ENCODE peak calls at places on chromosomes 16 and 17, in six cellular contexts. X is endodermal cell, L is tibial nerve, S is psoas muscle, I is neural progenitor cell, Y is fibroblast of the aortic adventitia. J is an unnamed sample.

GRCh38 chr16:17273142-17273561 is 197.6 kb downstream of the XYLT1 start:
- DNase-seq in X (no peak), L (no peak), S (no peak), I (no peak), Y (peak; percentile 93), J (peak; percentile 75)

GRCh38 chr17:49955157-49955556 is 13.8 kb upstream of the DLX4 start:
- DNase-seq in X (no peak), L (no peak), S (no peak), I (no peak), Y (no peak), J (no peak)

GRCh38 chr17:7129311-7129710 is 14.7 kb upstream of the ASGR2 start:
- DNase-seq in X (no peak), L (no peak), S (no peak), I (no peak), Y (no peak), J (no peak)

GRCh38 chr16:50273888-50274770 is 7.8 kb downstream of the ADCY7 start:
- DNase-seq in X (no peak), L (no peak), S (peak; percentile 59), I (no peak), Y (no peak), J (no peak)

GRCh38 chr16:74045539-74045938 is 251.1 kb upstream of the PSMD7 start:
- DNase-seq in X (no peak), L (no peak), S (no peak), I (no peak), Y (no peak), J (no peak)

GRCh38 chr16:70808371-70808770 is 7.4 kb upstream of the VAC14 start:
- DNase-seq in X (peak; percentile 37), L (no peak), S (no peak), I (no peak), Y (no peak), J (no peak)

GRCh38 chr16:64182985-64183384 is 938.9 kb downstream of the CDH11 start:
- DNase-seq in X (no peak), L (no peak), S (no peak), I (no peak), Y (no peak), J (no peak)

GRCh38 chr16:67780847-67781547 is 25.4 kb downstream of the RANBP10 start:
- DNase-seq in X (no peak), L (no peak), S (no peak), I (no peak), Y (no peak), J (no peak)

GRCh38 chr16:85835956-85836705 is 36.6 kb downstream of the COX4I1 start:
- DNase-seq in X (no peak), L (no peak), S (no peak), I (no peak), Y (no peak), J (no peak)

GRCh38 chr17:45973099-45973838 is 25.8 kb upstream of the STH start:
- DNase-seq in X (no peak), L (no peak), S (peak; percentile 71), I (no peak), Y (no peak), J (no peak)

GRCh38 chr17:45969726-45970125 is 29.3 kb upstream of the STH start:
- DNase-seq in X (no peak), L (no peak), S (no peak), I (no peak), Y (no peak), J (no peak)

GRCh38 chr17:45972531-45972930 is 26.5 kb upstream of the STH start:
- DNase-seq in X (no peak), L (no peak), S (no peak), I (no peak), Y (no peak), J (no peak)

GRCh38 chr17:45970659-45971058 is 28.4 kb upstream of the STH start:
- DNase-seq in X (no peak), L (no peak), S (no peak), I (no peak), Y (no peak), J (no peak)

GRCh38 chr17:45971698-45972141 is 27.3 kb upstream of the STH start:
- DNase-seq in X (peak; percentile 83), L (no peak), S (peak; percentile 35), I (peak; percentile 42), Y (no peak), J (no peak)
- TF ChIP-seq CTCF in X (peak; percentile 79), L (no peak), S (no peak), I (peak; percentile 59), Y (no peak), J (no peak)

GRCh38 chr17:28320215-28321061 is 1.4 kb downstream of the TMEM97 start:
- DNase-seq in X (no peak), L (no peak), S (no peak), I (no peak), Y (no peak), J (no peak)

GRCh38 chr17:28318759-28319660 is at the start of gene TMEM97:
- DNase-seq in X (peak; percentile 99), L (peak; percentile 90), S (peak; percentile 98), I (peak; percentile 97), Y (peak; percentile 96), J (peak; percentile 78)

GRCh38 chr17:28317965-28318758 is 838 bp upstream of the TMEM97 start:
- DNase-seq in X (peak; percentile 84), L (no peak), S (no peak), I (peak; percentile 64), Y (no peak), J (no peak)

GRCh38 chr17:28315846-28316705 is 2.9 kb upstream of the TMEM97 start:
- DNase-seq in X (no peak), L (no peak), S (no peak), I (no peak), Y (no peak), J (no peak)

DNA sequence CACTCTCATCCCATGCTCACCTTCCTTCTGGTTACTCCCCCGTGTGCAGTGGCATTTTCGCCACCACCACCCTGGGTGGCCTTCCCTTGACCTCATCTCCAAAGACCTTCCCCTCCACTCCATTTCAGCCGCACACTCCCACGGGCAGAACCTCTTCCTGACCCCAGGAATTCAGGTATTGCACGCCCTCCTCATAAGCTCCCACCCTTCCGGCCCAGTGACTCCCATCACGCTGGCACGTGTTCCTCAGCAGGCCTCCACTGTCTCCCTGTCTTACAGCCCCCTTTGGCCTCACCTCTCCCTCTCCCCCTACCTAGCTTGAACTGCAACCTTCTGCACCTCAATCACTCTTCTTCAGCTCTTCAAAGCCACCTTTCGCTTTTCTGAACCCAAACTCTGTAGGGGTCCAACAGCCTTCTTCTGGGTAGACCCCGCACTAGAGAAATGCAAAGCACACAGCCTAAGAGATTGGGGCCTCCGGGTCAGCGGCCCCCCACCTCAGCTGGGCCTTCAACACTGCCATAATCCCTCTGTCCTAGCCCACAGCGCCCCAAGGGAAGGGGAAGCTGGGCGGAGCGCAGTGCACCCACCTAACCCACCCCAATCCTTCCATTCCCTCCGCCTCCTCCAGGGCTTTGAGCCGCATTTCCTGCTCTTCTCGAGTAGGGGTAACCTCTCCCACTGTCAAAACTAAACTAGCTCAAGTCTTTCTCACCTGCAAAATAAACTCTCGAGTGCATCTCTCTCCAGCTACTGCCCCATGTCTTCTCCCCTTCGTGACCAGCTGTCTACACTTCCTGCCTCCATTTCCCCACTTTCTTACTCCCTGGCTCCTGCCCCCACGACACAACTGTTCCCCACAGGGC is 1.7 kb upstream of the TMEM97 start:
- DNase-seq in X (peak; percentile 72), L (no peak), S (no peak), I (no peak), Y (no peak), J (no peak)
- H3K4me3 ChIP-seq in X (peak overlapping the region; percentile 94), L (no peak overlapping the region), S (no peak overlapping the region), I (peak overlapping the region; percentile 80), Y (no peak overlapping the region), J (no peak overlapping the region)

GRCh38 chr17:80263253-80264047 is 2.8 kb downstream of the RNF213 start:
- DNase-seq in X (peak; percentile 79), L (peak; percentile 76), S (peak; percentile 88), I (no peak), Y (peak; percentile 92), J (peak; percentile 42)
- TF ChIP-seq CTCF in X (no peak), L (peak; percentile 26), S (peak; percentile 7), I (no peak), Y (peak; percentile 1), J (no peak)

GRCh38 chr17:77635176-77635575 is 323.3 kb upstream of the TNRC6C start:
- DNase-seq in X (no peak), L (no peak), S (no peak), I (peak; percentile 50), Y (no peak), J (no peak)
- H3K4me3 ChIP-seq in X (no peak overlapping the region), L (no peak overlapping the region), S (no peak overlapping the region), I (no peak overlapping the region), Y (no peak overlapping the region), J (no peak overlapping the region)

DNA sequence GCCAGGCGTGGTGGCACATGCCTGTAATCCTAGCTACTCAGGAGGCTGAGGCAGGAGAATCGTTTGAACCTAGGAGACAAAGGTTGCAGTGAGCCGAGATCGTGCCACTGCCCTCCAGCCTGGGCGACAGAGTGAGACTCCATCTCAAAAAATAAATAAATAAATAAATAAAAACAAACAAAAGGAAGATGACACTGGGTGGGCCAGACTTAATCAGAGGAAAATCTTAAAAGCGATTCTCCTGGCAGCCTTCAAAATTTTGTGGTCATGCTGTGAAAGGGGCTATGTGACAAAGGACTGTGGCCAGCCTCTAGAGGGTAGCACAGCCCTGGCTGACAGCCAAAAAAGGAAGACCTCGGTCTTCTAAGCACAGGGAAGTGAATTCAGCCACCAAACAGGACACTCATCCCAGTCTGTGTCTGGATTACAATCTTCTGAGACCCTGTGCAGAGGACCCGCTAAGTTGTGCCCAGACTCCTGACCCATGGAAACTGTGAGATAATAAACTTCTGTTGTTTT is 391.1 kb downstream of the CNTNAP4 start:
- DNase-seq in X (peak; percentile 77), L (no peak), S (no peak), I (peak; percentile 61), Y (no peak), J (no peak)
- TF ChIP-seq CTCF in X (peak; percentile 75), L (no peak), S (no peak), I (peak; percentile 58), Y (no peak), J (no peak)

J was measured in AG04449.